ENCODE peak calls at places on chromosome 1, in five cellular contexts. C, X, A, P and Q are unnamed samples.

GRCh38 chr1:244654284-244655038 is 1.5 kb downstream of the DESI2 start:
- DNase-seq in C (no peak), A (peak; percentile 3), X (no peak), P (peak; percentile 17), Q (no peak)

GRCh38 chr1:232182206-232182605 is 447.7 kb downstream of the SIPA1L2 start:
- DNase-seq in A (no peak), C (no peak), X (no peak), P (no peak), Q (no peak)

GRCh38 chr1:221117548-221117951 is 238.3 kb downstream of the HLX start:
- DNase-seq in C (no peak), A (no peak), X (no peak), P (peak; percentile 99), Q (no peak)

GRCh38 chr1:30879126-30879786 is 29.3 kb downstream of the SDC3 start:
- DNase-seq in A (no peak), C (no peak), X (no peak), P (peak; percentile 53), Q (peak; percentile 72)

GRCh38 chr1:63618001-63618400 is 24.8 kb downstream of the PGM1 start:
- DNase-seq in P (no peak), A (no peak), C (no peak), X (no peak), Q (no peak)

GRCh38 chr1:169044971-169045370 is 61.5 kb upstream of the ATP1B1 start:
- DNase-seq in C (no peak), X (no peak), P (no peak), A (no peak), Q (no peak)

GRCh38 chr1:25066253-25066652 is 136.2 kb upstream of the RUNX3 start:
- DNase-seq in A (no peak), P (peak; percentile 72), X (peak; percentile 52), C (no peak), Q (no peak)

GRCh38 chr1:246111570-246111969 is 395.5 kb downstream of the SMYD3 start:
- DNase-seq in A (no peak), X (no peak), P (no peak), C (no peak), Q (no peak)

GRCh38 chr1:165383067-165383466 is 26.6 kb upstream of the LMX1A start:
- DNase-seq in X (peak; percentile 71), C (peak; percentile 61), A (no peak), P (peak; percentile 88), Q (no peak)

GRCh38 chr1:175742790-175743459 is 470 bp downstream of the TNR start:
- DNase-seq in P (peak; percentile 31), X (peak; percentile 79), A (peak; percentile 9), C (no peak), Q (no peak)

GRCh38 chr1:81670286-81670685 is 130.4 kb upstream of the ADGRL2 start:
- DNase-seq in P (peak; percentile 96), C (peak; percentile 61), A (no peak), X (no peak), Q (no peak)

GRCh38 chr1:80925130-80925780 is 875.5 kb upstream of the ADGRL2 start:
- DNase-seq in A (no peak), C (no peak), P (no peak), X (no peak), Q (no peak)

GRCh38 chr1:109240158-109241152 is 8.9 kb upstream of the CELSR2 start:
- DNase-seq in C (peak; percentile 84), X (peak; percentile 55), P (peak; percentile 80), A (peak; percentile 22), Q (peak; percentile 14)

GRCh38 chr1:178310685-178311105 is 186.1 kb downstream of the CLEC20A start:
- DNase-seq in P (peak; percentile 85), C (no peak), A (peak; percentile 45), X (peak; percentile 42), Q (peak; percentile 84)

GRCh38 chr1:86933562-86934377 is 19.3 kb downstream of the HS2ST1 start:
- DNase-seq in X (peak; percentile 37), A (no peak), C (no peak), P (no peak), Q (no peak)

GRCh38 chr1:241603626-241604337 is 36.4 kb downstream of the CHML start:
- DNase-seq in A (no peak), C (no peak), P (peak; percentile 82), X (no peak), Q (no peak)

GRCh38 chr1:19448491-19449439 is 36.6 kb downstream of the CAPZB start:
- DNase-seq in X (no peak), C (peak; percentile 71), A (no peak), P (peak; percentile 100), Q (no peak)

GRCh38 chr1:6223617-6224016 is 12.1 kb downstream of the ICMT start:
- DNase-seq in P (no peak), X (no peak), A (no peak), C (no peak), Q (no peak)

GRCh38 chr1:54602559-54602958 is 20.8 kb downstream of the FAM151A start:
- DNase-seq in P (no peak), C (no peak), A (no peak), X (no peak), Q (no peak)

GRCh38 chr1:204991342-204991844 is 51.6 kb upstream of the CNTN2 start:
- DNase-seq in C (no peak), P (no peak), A (no peak), X (peak; percentile 90), Q (no peak)

GRCh38 chr1:35574655-35575400 is 1.7 kb downstream of the TFAP2E start:
- DNase-seq in P (no peak), A (no peak), C (no peak), X (peak; percentile 79), Q (no peak)